ENCODE peak calls at places on chromosomes 6 and 20, in six cellular contexts. S is Calu3, F is Ammon's horn, C is Right ventricle myocardium inferior, Q is pancreas, D is cardiac muscle cell. H is an unnamed sample.

GRCh38 chr6:40912158-40912946 is 126.7 kb downstream of the UNC5CL start:
- DNase-seq in Q (peak; percentile 73), F (peak; percentile 49), D (peak; percentile 56), C (no peak), S (peak; percentile 72), H (peak; percentile 7)

GRCh38 chr6:31639449-31639861 is 13.0 kb downstream of the BAG6 start:
- DNase-seq in Q (no peak), D (no peak), F (no peak), C (no peak), S (no peak), H (no peak)

GRCh38 chr6:35568967-35569606 is 56.4 kb upstream of the TULP1 start:
- DNase-seq in Q (no peak), F (peak; percentile 52), S (peak; percentile 32), C (peak; percentile 80), D (no peak), H (no peak)

GRCh38 chr6:21382821-21383455 is 210.6 kb upstream of the SOX4 start:
- DNase-seq in C (no peak), S (no peak), Q (no peak), F (no peak), D (no peak), H (no peak)

GRCh38 chr20:2851086-2851485 is 10.5 kb downstream of the VPS16 start:
- DNase-seq in Q (no peak), F (no peak), C (no peak), S (no peak), D (no peak), H (no peak)

GRCh38 chr6:73234732-73235131 is 9.4 kb upstream of the KHDC1L start:
- DNase-seq in S (no peak), D (no peak), Q (no peak), F (no peak), C (no peak), H (no peak)

GRCh38 chr6:151452750-151453427 is 963 bp upstream of the RMND1 start:
- DNase-seq in S (no peak), Q (peak; percentile 18), C (no peak), F (peak; percentile 22), D (peak; percentile 26), H (peak; percentile 31)

GRCh38 chr6:20953019-20953418 is 418.8 kb downstream of the CDKAL1 start:
- DNase-seq in F (peak; percentile 4), D (no peak), Q (no peak), S (no peak), C (no peak), H (no peak)

GRCh38 chr6:167702241-167702827 is 124.4 kb upstream of the AFDN start:
- DNase-seq in F (no peak), C (no peak), D (no peak), Q (no peak), S (no peak), H (no peak)

GRCh38 chr6:41672016-41672415 is 33.7 kb downstream of the MDFI start:
- DNase-seq in C (no peak), D (no peak), F (no peak), S (no peak), Q (no peak), H (no peak)

GRCh38 chr6:49645139-49645538 is 8.5 kb upstream of the RHAG start:
- DNase-seq in F (no peak), Q (no peak), S (no peak), D (no peak), C (no peak), H (no peak)

GRCh38 chr6:6889601-6890000 is 218.2 kb upstream of the RREB1 start:
- DNase-seq in F (no peak), S (no peak), C (no peak), D (no peak), Q (no peak), H (no peak)

GRCh38 chr6:42045538-42046460 is 4.5 kb upstream of the TAF8 start:
- DNase-seq in S (peak; percentile 78), Q (peak; percentile 85), C (peak; percentile 95), D (peak; percentile 56), F (peak; percentile 83), H (peak; percentile 79)